ENCODE peak calls at places on chromosomes 2 and 18, in ten cellular contexts. R is IMR-90, W is tibial nerve, C is ovary, B is heart left ventricle, E is stomach, O is Peyer's patch, T is A549, D is suprapubic skin, P is K562. S is an unnamed sample.
A peak's percentile ranks its signal among the peaks of the same experiment; 100 is the strongest.

GRCh38 chr2:71609958-71610357 is 156.6 kb downstream of the DYSF start:
- DNase-seq in D (no peak), P (no peak), W (no peak), B (no peak), R (peak; percentile 54), T (peak; percentile 42), C (no peak), E (no peak), O (no peak), S (no peak)

GRCh38 chr2:222290691-222291484 is 7.9 kb downstream of the PAX3 start:
- DNase-seq in D (no peak), O (no peak), E (no peak), B (no peak), P (no peak), R (no peak), C (no peak), T (peak; percentile 9), W (no peak), S (no peak)

GRCh38 chr2:38462121-38462634 is 85.1 kb upstream of the ATL2 start:
- DNase-seq in E (peak; percentile 35), B (no peak), R (peak; percentile 94), T (peak; percentile 63), C (peak; percentile 62), W (no peak), O (no peak), D (no peak), P (peak; percentile 62), S (peak; percentile 41)

GRCh38 chr2:58182527-58182926 is 58.6 kb downstream of the FANCL start:
- DNase-seq in O (no peak), T (peak; percentile 12), E (no peak), R (peak; percentile 47), C (no peak), D (no peak), P (no peak), W (no peak), B (no peak), S (no peak)

GRCh38 chr2:193668557-193669323 is 1474.0 kb upstream of the TMEFF2 start:
- DNase-seq in E (no peak), R (no peak), D (no peak), W (no peak), B (no peak), C (no peak), O (no peak), T (no peak), P (no peak), S (no peak)

GRCh38 chr18:62245699-62246098 is 58.6 kb downstream of the RELCH start:
- DNase-seq in R (no peak), C (no peak), E (no peak), B (no peak), W (no peak), T (no peak), D (no peak), P (no peak), O (no peak), S (no peak)

GRCh38 chr2:96091141-96091710 is 25.1 kb downstream of the ADRA2B start:
- DNase-seq in C (no peak), T (no peak), R (no peak), W (no peak), P (no peak), O (no peak), E (peak; percentile 77), B (no peak), D (no peak), S (no peak)

GRCh38 chr2:208012449-208012848 is 12.9 kb downstream of the PLEKHM3 start:
- DNase-seq in W (no peak), T (peak; percentile 54), D (no peak), E (peak; percentile 39), C (no peak), R (no peak), O (no peak), P (peak; percentile 22), B (no peak), S (no peak)

GRCh38 chr2:118670868-118671267 is 176.6 kb downstream of the EN1 start:
- DNase-seq in E (no peak), B (no peak), D (no peak), T (no peak), C (no peak), R (peak; percentile 44), O (no peak), W (no peak), P (no peak), S (no peak)

GRCh38 chr2:83795777-83796176 is 663.3 kb downstream of the SUCLG1 start:
- DNase-seq in E (no peak), C (no peak), D (no peak), P (no peak), R (no peak), W (no peak), B (no peak), T (no peak), O (no peak), S (no peak)

GRCh38 chr2:113233593-113234550 is 44.8 kb downstream of the PAX8 start:
- DNase-seq in E (peak; percentile 61), O (no peak), P (peak; percentile 67), C (no peak), D (no peak), R (peak; percentile 47), W (no peak), B (no peak), T (peak; percentile 52), S (peak; percentile 73)

GRCh38 chr2:69685321-69686048 is 41.9 kb upstream of the AAK1 start:
- DNase-seq in D (no peak), P (no peak), T (peak; percentile 44), E (peak; percentile 85), C (no peak), O (no peak), R (peak; percentile 59), B (no peak), W (no peak), S (no peak)

GRCh38 chr2:157420771-157421323 is 23.0 kb downstream of the CYTIP start:
- DNase-seq in W (no peak), T (peak; percentile 51), P (no peak), R (peak; percentile 8), E (no peak), D (no peak), C (no peak), O (no peak), B (no peak), S (no peak)

DNA sequence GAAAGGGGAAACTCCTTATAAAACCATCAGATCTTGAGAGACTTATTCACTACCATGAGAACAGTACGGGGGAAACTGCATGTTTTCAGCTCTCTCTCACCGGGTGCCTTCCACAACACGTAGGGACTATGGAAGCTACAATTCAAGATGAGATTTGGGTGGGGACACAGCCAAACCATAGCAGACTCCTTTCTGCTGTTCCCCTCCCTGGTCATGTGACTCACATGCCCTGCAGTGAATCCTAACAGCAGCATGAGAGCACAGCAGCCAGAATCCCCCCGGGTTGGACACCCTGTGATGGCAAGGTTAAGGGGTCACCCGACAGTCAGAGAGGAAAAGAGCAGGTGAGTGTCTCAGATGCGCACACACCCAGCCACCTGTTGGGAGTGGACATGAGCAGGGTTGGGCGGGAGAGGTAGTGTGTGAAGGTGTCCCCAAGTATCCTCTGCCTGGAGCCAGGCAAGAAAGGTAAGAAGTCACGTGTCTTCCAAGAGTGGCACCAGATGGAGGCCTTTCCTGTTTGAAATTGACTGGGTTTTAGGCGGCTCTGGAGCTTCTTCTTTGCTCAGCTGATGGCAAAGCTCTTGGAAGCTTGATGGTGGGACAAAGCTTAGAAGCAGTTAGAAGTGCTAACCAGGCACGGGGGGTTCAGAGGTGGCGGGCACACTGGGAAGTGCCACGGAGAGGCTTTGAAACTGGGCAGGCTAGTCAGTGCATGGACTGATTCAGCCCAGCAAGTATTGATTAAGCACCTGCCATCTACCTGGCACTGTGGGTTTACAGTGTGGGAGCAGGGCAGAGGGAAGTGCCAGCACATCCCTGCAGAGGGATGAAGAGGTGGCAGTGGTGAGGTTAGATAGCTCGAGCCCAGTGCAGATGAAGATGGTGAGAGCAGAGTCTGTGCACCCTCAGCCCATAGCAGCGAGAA is 68.7 kb downstream of the RHOB start:
- DNase-seq in W (no peak), B (no peak), D (peak; percentile 61), T (no peak), E (no peak), O (no peak), R (no peak), C (no peak), P (no peak), S (no peak)
- TF ChIP-seq POLR2A in W (no peak), B (no peak), D (no peak), T (no peak), E (no peak), O (no peak), R (no peak), C (no peak), P (no peak), S (no peak)

DNA sequence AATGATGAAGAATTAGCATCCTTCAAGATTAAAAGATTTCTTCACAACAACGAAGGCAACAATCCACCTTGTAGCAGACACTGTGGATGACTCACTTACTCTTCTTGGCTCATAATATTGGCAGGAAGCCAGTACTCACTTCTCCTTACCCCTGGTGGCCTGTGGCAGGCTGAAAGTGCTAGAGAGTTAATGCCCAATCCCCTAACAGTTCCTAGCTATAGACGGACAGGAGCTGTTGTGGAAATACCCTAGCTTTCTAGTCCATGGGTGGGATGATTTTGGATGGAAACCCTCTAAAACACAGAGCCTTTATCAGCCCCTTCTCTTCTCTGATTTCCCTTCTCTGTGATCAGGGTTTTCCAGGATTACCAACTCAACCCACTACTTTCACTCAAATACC is 128.6 kb upstream of the NYAP2 start:
- DNase-seq in R (peak; percentile 53), P (peak; percentile 9), W (no peak), O (no peak), B (no peak), D (no peak), T (peak; percentile 73), C (no peak), E (no peak), S (peak; percentile 17)
- TF ChIP-seq CTCF in R (no peak), P (no peak), W (no peak), O (no peak), B (no peak), D (no peak), T (no peak), C (no peak), E (no peak), S (peak; percentile 8)

DNA sequence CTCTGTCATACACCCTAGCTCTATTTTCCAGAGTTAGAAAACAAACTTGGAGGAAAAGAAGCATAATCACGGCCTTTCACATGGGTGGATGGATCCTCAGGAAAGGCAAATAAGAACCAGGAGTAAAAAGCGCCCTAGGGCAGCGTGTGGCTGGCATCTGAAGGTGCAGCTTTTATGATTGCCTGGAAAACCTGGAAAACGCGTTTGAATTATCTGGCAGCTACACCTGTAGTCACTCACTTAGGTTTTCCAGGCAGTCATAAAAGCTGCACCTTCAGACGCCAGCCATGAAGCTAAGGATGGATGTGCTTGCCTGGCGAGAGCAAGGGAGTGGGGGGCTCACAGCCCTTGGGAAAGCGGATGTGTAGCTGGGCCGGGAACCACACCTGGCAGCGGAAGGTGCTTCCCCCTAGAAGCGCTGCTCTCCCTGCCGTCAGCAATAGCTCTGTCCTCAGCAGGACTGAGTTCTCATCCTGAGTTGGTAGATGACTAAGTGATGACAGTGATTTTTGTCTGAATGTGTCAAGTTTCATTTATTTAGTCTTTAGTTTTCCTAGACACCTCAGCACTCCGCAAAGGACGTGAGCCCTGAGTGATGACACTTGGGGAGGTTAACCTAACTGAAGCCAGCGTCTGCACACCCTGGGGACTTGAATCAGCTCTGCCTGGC is 82.0 kb downstream of the DCDC2C start:
- DNase-seq in W (no peak), T (peak; percentile 15), P (no peak), E (no peak), R (peak; percentile 74), B (no peak), C (no peak), O (no peak), D (no peak), S (no peak)
- H3K27ac ChIP-seq in W (no peak overlapping the region), T (no peak overlapping the region), P (no peak overlapping the region), E (no peak overlapping the region), R (no peak overlapping the region), B (no peak overlapping the region), C (no peak overlapping the region), O (no peak overlapping the region), D (no peak overlapping the region), S (no peak overlapping the region)

GRCh38 chr2:43224131-43224570 is 2.3 kb downstream of the ZFP36L2 start:
- DNase-seq in R (peak; percentile 72), T (peak; percentile 87), P (peak; percentile 55), W (peak; percentile 38), E (peak; percentile 69), B (peak; percentile 77), D (peak; percentile 81), O (peak; percentile 74), C (peak; percentile 74), S (peak; percentile 55)
- TF ChIP-seq POLR2A in R (no peak), T (no peak), P (no peak), W (no peak), E (no peak), B (no peak), D (no peak), O (peak; percentile 42), C (no peak), S (no peak)